ENCODE peak calls at places on chromosomes 11 and 22, in six cellular contexts. One of them, this sample, is unnamed.

GRCh38 chr22:36386900-36387663 is 685 bp downstream of the MYH9 start:
- DNase-seq in cardiac fibroblast: no peak
- DNase-seq in astrocyte of the cerebellum: no peak
- DNase-seq in astrocyte of the spinal cord: no peak
- DNase-seq in left ventricle myocardium inferior: peak
- DNase-seq in fibroblast of lung: peak
- DNase-seq in this sample: no peak

GRCh38 chr22:35135165-35135564 is 69.2 kb downstream of the ISX start:
- DNase-seq in cardiac fibroblast: no peak
- DNase-seq in astrocyte of the cerebellum: no peak
- DNase-seq in astrocyte of the spinal cord: no peak
- DNase-seq in left ventricle myocardium inferior: no peak
- DNase-seq in fibroblast of lung: no peak
- DNase-seq in this sample: no peak

GRCh38 chr11:105202844-105203548 is 63.4 kb upstream of the CARD18 start:
- DNase-seq in cardiac fibroblast: no peak
- DNase-seq in astrocyte of the cerebellum: no peak
- DNase-seq in astrocyte of the spinal cord: peak
- DNase-seq in left ventricle myocardium inferior: no peak
- DNase-seq in fibroblast of lung: peak
- DNase-seq in this sample: no peak

GRCh38 chr11:2481253-2481652 is 36.4 kb downstream of the KCNQ1 start:
- DNase-seq in cardiac fibroblast: no peak
- DNase-seq in astrocyte of the cerebellum: no peak
- DNase-seq in astrocyte of the spinal cord: no peak
- DNase-seq in left ventricle myocardium inferior: no peak
- DNase-seq in fibroblast of lung: no peak
- DNase-seq in this sample: no peak

GRCh38 chr11:10824888-10825287 is 16.2 kb upstream of the EIF4G2 start:
- DNase-seq in cardiac fibroblast: no peak
- DNase-seq in astrocyte of the cerebellum: no peak
- DNase-seq in astrocyte of the spinal cord: no peak
- DNase-seq in left ventricle myocardium inferior: no peak
- DNase-seq in fibroblast of lung: no peak
- DNase-seq in this sample: no peak

GRCh38 chr11:9138612-9139579 is 47.5 kb upstream of the SCUBE2 start:
- DNase-seq in cardiac fibroblast: peak
- DNase-seq in astrocyte of the cerebellum: peak
- DNase-seq in astrocyte of the spinal cord: peak
- DNase-seq in left ventricle myocardium inferior: no peak
- DNase-seq in fibroblast of lung: peak
- DNase-seq in this sample: peak

GRCh38 chr11:111518668-111519067 is 4.1 kb downstream of the HOATZ start:
- DNase-seq in cardiac fibroblast: no peak
- DNase-seq in astrocyte of the cerebellum: no peak
- DNase-seq in astrocyte of the spinal cord: no peak
- DNase-seq in left ventricle myocardium inferior: no peak
- DNase-seq in fibroblast of lung: no peak
- DNase-seq in this sample: no peak

GRCh38 chr22:23002612-23003180 is 67.6 kb upstream of the GNAZ start:
- DNase-seq in cardiac fibroblast: no peak
- DNase-seq in astrocyte of the cerebellum: no peak
- DNase-seq in astrocyte of the spinal cord: no peak
- DNase-seq in left ventricle myocardium inferior: no peak
- DNase-seq in fibroblast of lung: no peak
- DNase-seq in this sample: no peak

GRCh38 chr22:47023871-47024270 is 261.4 kb downstream of the TBC1D22A start:
- DNase-seq in cardiac fibroblast: no peak
- DNase-seq in astrocyte of the cerebellum: no peak
- DNase-seq in astrocyte of the spinal cord: no peak
- DNase-seq in left ventricle myocardium inferior: no peak
- DNase-seq in fibroblast of lung: no peak
- DNase-seq in this sample: no peak

GRCh38 chr11:84855846-84856245 is 771.3 kb downstream of the DLG2 start:
- DNase-seq in cardiac fibroblast: peak
- DNase-seq in astrocyte of the cerebellum: peak
- DNase-seq in astrocyte of the spinal cord: peak
- DNase-seq in left ventricle myocardium inferior: no peak
- DNase-seq in fibroblast of lung: peak
- DNase-seq in this sample: peak

GRCh38 chr22:37018815-37019308 is 385 bp downstream of the TST start:
- DNase-seq in cardiac fibroblast: peak
- DNase-seq in astrocyte of the cerebellum: no peak
- DNase-seq in astrocyte of the spinal cord: peak
- DNase-seq in left ventricle myocardium inferior: peak
- DNase-seq in fibroblast of lung: peak
- DNase-seq in this sample: peak

GRCh38 chr11:105443623-105444022 is 166.2 kb upstream of the GRIA4 start:
- DNase-seq in cardiac fibroblast: no peak
- DNase-seq in astrocyte of the cerebellum: no peak
- DNase-seq in astrocyte of the spinal cord: no peak
- DNase-seq in left ventricle myocardium inferior: no peak
- DNase-seq in fibroblast of lung: no peak
- DNase-seq in this sample: no peak

GRCh38 chr11:36091256-36091811 is 147.5 kb downstream of the LDLRAD3 start:
- DNase-seq in cardiac fibroblast: peak
- DNase-seq in astrocyte of the cerebellum: peak
- DNase-seq in astrocyte of the spinal cord: peak
- DNase-seq in left ventricle myocardium inferior: no peak
- DNase-seq in fibroblast of lung: peak
- DNase-seq in this sample: peak

GRCh38 chr11:132674161-132674560 is 858.1 kb downstream of the OPCML start:
- DNase-seq in cardiac fibroblast: no peak
- DNase-seq in astrocyte of the cerebellum: no peak
- DNase-seq in astrocyte of the spinal cord: no peak
- DNase-seq in left ventricle myocardium inferior: no peak
- DNase-seq in fibroblast of lung: no peak
- DNase-seq in this sample: no peak

DNA sequence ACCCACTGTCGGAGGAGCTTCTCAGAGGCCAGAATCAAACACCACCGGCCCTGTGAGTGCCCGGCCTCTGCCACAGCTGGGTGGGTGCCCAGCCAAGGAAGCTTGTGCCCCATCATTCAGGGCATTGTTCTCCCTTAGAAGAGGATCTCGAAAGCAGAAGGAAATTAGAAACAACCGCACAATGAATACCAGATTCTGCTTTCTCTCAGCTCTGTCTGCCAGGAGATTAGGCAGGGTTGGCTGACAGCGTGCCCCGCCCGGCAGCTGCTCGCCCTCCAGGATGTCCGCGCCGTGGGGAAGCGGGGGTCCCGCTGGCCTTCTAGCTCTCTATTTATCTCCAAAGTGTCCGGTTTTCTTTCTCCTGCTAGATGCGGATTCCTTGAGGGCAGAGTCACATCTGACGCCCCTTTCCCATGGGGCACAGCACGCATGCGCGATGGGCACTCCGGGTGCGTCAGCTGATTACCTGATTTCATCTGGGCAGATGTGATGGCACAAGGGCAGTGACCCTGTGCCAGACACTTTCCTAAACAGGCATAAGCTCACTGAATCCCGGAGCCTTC is 25.5 kb downstream of the SCGB1A1 start:
- DNase-seq in cardiac fibroblast: peak
- DNase-seq in astrocyte of the cerebellum: no peak
- DNase-seq in astrocyte of the spinal cord: peak
- DNase-seq in left ventricle myocardium inferior: peak
- DNase-seq in fibroblast of lung: peak
- DNase-seq in this sample: peak
- H3K4me3 ChIP-seq in cardiac fibroblast: peak
- H3K4me3 ChIP-seq in astrocyte of the cerebellum: peak
- H3K4me3 ChIP-seq in astrocyte of the spinal cord: peak
- H3K4me3 ChIP-seq in left ventricle myocardium inferior: peak
- H3K4me3 ChIP-seq in fibroblast of lung: peak
- H3K4me3 ChIP-seq in this sample: peak

GRCh38 chr11:76802151-76802550 is 19.0 kb downstream of the TSKU start:
- DNase-seq in cardiac fibroblast: no peak
- DNase-seq in astrocyte of the cerebellum: no peak
- DNase-seq in astrocyte of the spinal cord: no peak
- DNase-seq in left ventricle myocardium inferior: no peak
- DNase-seq in fibroblast of lung: no peak
- DNase-seq in this sample: no peak
- H3K4me3 ChIP-seq in cardiac fibroblast: no peak
- H3K4me3 ChIP-seq in astrocyte of the cerebellum: no peak
- H3K4me3 ChIP-seq in astrocyte of the spinal cord: no peak
- H3K4me3 ChIP-seq in left ventricle myocardium inferior: no peak
- H3K4me3 ChIP-seq in fibroblast of lung: no peak
- H3K4me3 ChIP-seq in this sample: no peak

DNA sequence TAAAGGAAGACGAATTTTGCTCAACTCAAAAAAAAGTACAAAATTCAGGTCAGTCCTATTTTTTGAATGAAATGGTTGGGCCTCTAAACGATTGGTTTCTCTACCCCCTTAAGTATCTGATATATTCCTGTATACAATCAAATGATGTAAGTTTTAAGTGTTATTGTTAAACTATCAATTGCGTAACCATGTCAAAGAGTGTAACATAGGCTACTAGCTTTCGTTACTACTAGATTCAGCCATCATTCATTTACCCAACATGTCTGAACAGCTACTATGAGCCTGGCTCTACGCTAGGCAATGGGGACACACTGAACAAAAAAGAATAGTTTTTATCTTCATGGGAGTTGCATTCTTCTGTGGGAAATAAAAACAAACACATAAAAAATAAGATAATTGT is 3.3 kb downstream of the RAB6A start:
- DNase-seq in cardiac fibroblast: no peak
- DNase-seq in astrocyte of the cerebellum: no peak
- DNase-seq in astrocyte of the spinal cord: no peak
- DNase-seq in left ventricle myocardium inferior: no peak
- DNase-seq in fibroblast of lung: no peak
- DNase-seq in this sample: peak
- H3K4me3 ChIP-seq in cardiac fibroblast: no peak
- H3K4me3 ChIP-seq in astrocyte of the cerebellum: no peak
- H3K4me3 ChIP-seq in astrocyte of the spinal cord: no peak
- H3K4me3 ChIP-seq in left ventricle myocardium inferior: no peak
- H3K4me3 ChIP-seq in fibroblast of lung: no peak
- H3K4me3 ChIP-seq in this sample: peak

DNA sequence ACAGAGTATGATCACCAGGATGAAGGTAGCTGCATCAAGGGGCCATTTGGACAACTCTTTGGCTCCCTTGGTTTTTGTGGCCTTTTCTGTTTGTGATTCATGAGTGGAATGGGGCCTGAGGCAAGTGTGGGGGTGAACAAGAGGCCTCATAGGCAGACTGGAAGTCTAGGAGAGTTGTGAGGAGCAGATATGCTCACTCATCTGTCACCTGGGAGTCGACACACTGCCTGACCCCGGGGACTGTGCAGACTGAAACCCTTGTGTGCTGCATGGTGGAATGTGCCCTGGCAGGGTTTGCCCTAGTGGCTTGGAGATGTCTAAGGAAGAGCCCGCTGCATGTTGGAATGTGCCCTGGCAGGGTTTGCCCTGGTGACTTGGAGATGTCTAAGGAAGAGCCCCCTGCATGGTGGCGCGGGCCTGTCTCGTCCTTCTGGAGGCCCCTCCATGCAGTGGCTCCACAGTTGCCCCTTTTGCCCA is 60.0 kb downstream of the MED15 start:
- DNase-seq in cardiac fibroblast: peak
- DNase-seq in astrocyte of the cerebellum: no peak
- DNase-seq in astrocyte of the spinal cord: peak
- DNase-seq in left ventricle myocardium inferior: peak
- DNase-seq in fibroblast of lung: peak
- DNase-seq in this sample: peak
- H3K4me3 ChIP-seq in cardiac fibroblast: no peak
- H3K4me3 ChIP-seq in astrocyte of the cerebellum: no peak
- H3K4me3 ChIP-seq in astrocyte of the spinal cord: no peak
- H3K4me3 ChIP-seq in left ventricle myocardium inferior: no peak
- H3K4me3 ChIP-seq in fibroblast of lung: no peak
- H3K4me3 ChIP-seq in this sample: no peak

GRCh38 chr11:125171974-125172373 is 7.4 kb downstream of the PKNOX2 start:
- DNase-seq in cardiac fibroblast: no peak
- DNase-seq in astrocyte of the cerebellum: no peak
- DNase-seq in astrocyte of the spinal cord: no peak
- DNase-seq in left ventricle myocardium inferior: no peak
- DNase-seq in fibroblast of lung: no peak
- DNase-seq in this sample: no peak

GRCh38 chr11:125170406-125171031 is 6.0 kb downstream of the PKNOX2 start:
- DNase-seq in cardiac fibroblast: peak
- DNase-seq in astrocyte of the cerebellum: peak
- DNase-seq in astrocyte of the spinal cord: peak
- DNase-seq in left ventricle myocardium inferior: peak
- DNase-seq in fibroblast of lung: peak
- DNase-seq in this sample: peak

GRCh38 chr11:125168875-125169537 is 4.5 kb downstream of the PKNOX2 start:
- DNase-seq in cardiac fibroblast: peak
- DNase-seq in astrocyte of the cerebellum: no peak
- DNase-seq in astrocyte of the spinal cord: peak
- DNase-seq in left ventricle myocardium inferior: no peak
- DNase-seq in fibroblast of lung: no peak
- DNase-seq in this sample: peak

GRCh38 chr11:125167954-125168821 is 3.6 kb downstream of the PKNOX2 start:
- DNase-seq in cardiac fibroblast: peak
- DNase-seq in astrocyte of the cerebellum: peak
- DNase-seq in astrocyte of the spinal cord: peak
- DNase-seq in left ventricle myocardium inferior: no peak
- DNase-seq in fibroblast of lung: peak
- DNase-seq in this sample: peak

DNA sequence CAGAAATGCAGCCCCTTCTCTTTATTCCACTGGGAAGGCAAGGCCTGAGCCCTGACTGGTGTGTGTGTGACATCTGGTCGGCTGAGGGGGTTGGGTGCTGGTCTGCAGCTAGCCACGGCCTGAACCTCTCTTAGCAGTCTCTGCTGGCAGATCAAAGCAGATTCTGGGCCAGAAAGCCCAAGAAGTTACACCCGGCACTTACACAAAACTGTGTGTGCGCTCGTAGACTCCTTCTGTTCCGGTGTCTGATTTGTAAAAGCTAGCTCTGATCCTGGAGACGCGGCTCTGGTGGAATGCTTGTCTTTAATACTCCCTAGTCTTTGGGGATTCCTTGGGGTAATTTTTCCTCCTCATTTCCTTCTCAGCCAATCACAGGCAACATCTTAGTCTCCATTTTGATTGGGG is 5.5 kb downstream of the PKNOX2 start:
- DNase-seq in cardiac fibroblast: peak
- DNase-seq in astrocyte of the cerebellum: no peak
- DNase-seq in astrocyte of the spinal cord: no peak
- DNase-seq in left ventricle myocardium inferior: peak
- DNase-seq in fibroblast of lung: no peak
- DNase-seq in this sample: no peak
- H3K4me3 ChIP-seq in cardiac fibroblast: peak
- H3K4me3 ChIP-seq in astrocyte of the cerebellum: no peak
- H3K4me3 ChIP-seq in astrocyte of the spinal cord: no peak
- H3K4me3 ChIP-seq in left ventricle myocardium inferior: peak
- H3K4me3 ChIP-seq in fibroblast of lung: no peak
- H3K4me3 ChIP-seq in this sample: no peak

DNA sequence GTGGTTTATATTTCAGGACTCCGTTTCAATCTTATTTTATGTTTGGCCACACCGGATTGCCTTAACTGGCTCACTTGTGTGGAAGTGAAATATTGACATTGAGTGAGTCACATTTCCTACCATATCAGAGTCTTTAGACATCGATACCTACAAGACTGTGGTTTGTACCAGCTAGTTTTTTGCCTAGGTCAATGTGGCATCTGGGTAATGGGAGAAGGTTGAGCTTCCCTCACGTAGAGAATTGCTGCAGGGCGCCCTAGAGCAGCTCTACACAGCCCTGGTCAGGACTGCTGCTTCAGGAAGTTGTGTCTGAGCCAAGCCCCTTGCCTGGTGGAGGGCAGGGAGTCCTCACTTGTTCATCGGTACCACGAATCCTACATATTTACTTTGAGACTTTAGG is 1.6 kb downstream of the GRAMD1B start:
- DNase-seq in cardiac fibroblast: no peak
- DNase-seq in astrocyte of the cerebellum: no peak
- DNase-seq in astrocyte of the spinal cord: peak
- DNase-seq in left ventricle myocardium inferior: no peak
- DNase-seq in fibroblast of lung: no peak
- DNase-seq in this sample: no peak
- H3K4me3 ChIP-seq in cardiac fibroblast: peak
- H3K4me3 ChIP-seq in astrocyte of the cerebellum: no peak
- H3K4me3 ChIP-seq in astrocyte of the spinal cord: peak
- H3K4me3 ChIP-seq in left ventricle myocardium inferior: peak
- H3K4me3 ChIP-seq in fibroblast of lung: no peak
- H3K4me3 ChIP-seq in this sample: no peak

GRCh38 chr11:100247701-100248100 is 439.4 kb upstream of the ARHGAP42 start:
- DNase-seq in cardiac fibroblast: no peak
- DNase-seq in astrocyte of the cerebellum: no peak
- DNase-seq in astrocyte of the spinal cord: no peak
- DNase-seq in left ventricle myocardium inferior: no peak
- DNase-seq in fibroblast of lung: no peak
- DNase-seq in this sample: no peak
- H3K4me3 ChIP-seq in cardiac fibroblast: no peak
- H3K4me3 ChIP-seq in astrocyte of the cerebellum: no peak
- H3K4me3 ChIP-seq in astrocyte of the spinal cord: no peak
- H3K4me3 ChIP-seq in left ventricle myocardium inferior: no peak
- H3K4me3 ChIP-seq in fibroblast of lung: no peak
- H3K4me3 ChIP-seq in this sample: no peak

This sample was measured in fibroblast of villous mesenchyme.